ENCODE peak calls at places on chromosomes 16 and 17, in five cellular contexts. One of them, this sample, is unnamed.

GRCh38 chr17:35587074-35587961 is at the start of gene AP2B1:
- DNase-seq in NCI-H2081: peak; percentile 99
- DNase-seq in endothelial cell of umbilical vein: peak; percentile 99
- DNase-seq in Daoy: peak; percentile 98
- DNase-seq in CD4-positive, alpha-beta memory T cell: peak; percentile 98
- DNase-seq in this sample: peak; percentile 97

GRCh38 chr17:72419866-72420774 is 299.3 kb downstream of the SOX9 start:
- DNase-seq in CD4-positive, alpha-beta memory T cell: no peak
- DNase-seq in NCI-H2081: no peak
- DNase-seq in Daoy: peak; percentile 79
- DNase-seq in endothelial cell of umbilical vein: no peak
- DNase-seq in this sample: no peak

GRCh38 chr16:30927789-30928378 is 4.5 kb downstream of the FBXL19 start:
- DNase-seq in endothelial cell of umbilical vein: peak; percentile 36
- DNase-seq in Daoy: peak; percentile 64
- DNase-seq in CD4-positive, alpha-beta memory T cell: peak; percentile 35
- DNase-seq in NCI-H2081: peak; percentile 94
- DNase-seq in this sample: no peak

GRCh38 chr17:42411905-42412679 is 11.0 kb downstream of the CAVIN1 start:
- DNase-seq in NCI-H2081: no peak
- DNase-seq in endothelial cell of umbilical vein: no peak
- DNase-seq in Daoy: no peak
- DNase-seq in CD4-positive, alpha-beta memory T cell: no peak
- DNase-seq in this sample: no peak

GRCh38 chr16:426115-426905 is 861 bp downstream of the RAB11FIP3 start:
- DNase-seq in Daoy: no peak
- DNase-seq in NCI-H2081: no peak
- DNase-seq in CD4-positive, alpha-beta memory T cell: no peak
- DNase-seq in endothelial cell of umbilical vein: peak; percentile 16
- DNase-seq in this sample: no peak

GRCh38 chr17:4998666-4999428 is 1.1 kb downstream of the KIF1C start:
- DNase-seq in CD4-positive, alpha-beta memory T cell: no peak
- DNase-seq in NCI-H2081: no peak
- DNase-seq in endothelial cell of umbilical vein: no peak
- DNase-seq in Daoy: no peak
- DNase-seq in this sample: no peak

GRCh38 chr16:17072104-17072503 is 398.7 kb downstream of the XYLT1 start:
- DNase-seq in NCI-H2081: no peak
- DNase-seq in Daoy: peak; percentile 44
- DNase-seq in CD4-positive, alpha-beta memory T cell: no peak
- DNase-seq in endothelial cell of umbilical vein: no peak
- DNase-seq in this sample: no peak

GRCh38 chr17:80068301-80069160 is 32.1 kb downstream of the CCDC40 start:
- DNase-seq in NCI-H2081: no peak
- DNase-seq in Daoy: peak; percentile 20
- DNase-seq in endothelial cell of umbilical vein: peak; percentile 64
- DNase-seq in CD4-positive, alpha-beta memory T cell: no peak
- DNase-seq in this sample: no peak

GRCh38 chr16:71367243-71367976 is 8.9 kb downstream of the CALB2 start:
- DNase-seq in NCI-H2081: peak; percentile 56
- DNase-seq in Daoy: peak; percentile 75
- DNase-seq in endothelial cell of umbilical vein: peak; percentile 24
- DNase-seq in CD4-positive, alpha-beta memory T cell: no peak
- DNase-seq in this sample: no peak

GRCh38 chr17:14261406-14261805 is 24.7 kb upstream of the CDRT15 start:
- DNase-seq in endothelial cell of umbilical vein: no peak
- DNase-seq in CD4-positive, alpha-beta memory T cell: no peak
- DNase-seq in Daoy: no peak
- DNase-seq in NCI-H2081: no peak
- DNase-seq in this sample: no peak

GRCh38 chr17:47844814-47845453 is 3.9 kb upstream of the SCRN2 start:
- DNase-seq in CD4-positive, alpha-beta memory T cell: no peak
- DNase-seq in Daoy: no peak
- DNase-seq in NCI-H2081: peak; percentile 30
- DNase-seq in endothelial cell of umbilical vein: no peak
- DNase-seq in this sample: no peak

This sample was measured in naive B cell.